ENCODE peak calls at places on chromosome 13, in nine cellular contexts. J is Caki2; E is activated CD4-positive, alpha-beta T cell treated with anti-CD3 and anti-CD28 coated beads, Interleukin-2, amount 10 ng/mL, durations not matched to agents 7 days and 5 days; G is fibroblast of mammary gland; H is NCI-H748 treated with DMSO at 0.1 percent for 48 hours; Z is transverse colon; C is foreskin fibroblast; K is stimulated activated effector memory CD8-positive, alpha-beta T cell treated with anti-CD3 and anti-CD28 coated beads, Interleukin-12 subunit alpha, Interleukin-12 subunit beta, amount 100 ng/mL, for 72 hours; X is naive thymus-derived CD4-positive, alpha-beta T cell. P is an unnamed sample.

GRCh38 chr13:60590775-60591174 is 193.8 kb downstream of the TDRD3 start:
- DNase-seq in J (no peak), E (no peak), G (peak), H (no peak), Z (no peak), C (no peak), K (no peak), X (no peak), P (no peak)

GRCh38 chr13:111552891-111553637 is 232.6 kb downstream of the TEX29 start:
- DNase-seq in J (no peak), E (no peak), G (no peak), H (no peak), Z (no peak), C (no peak), K (no peak), X (no peak), P (no peak)

GRCh38 chr13:50798923-50799322 is 44.6 kb downstream of the DLEU7 start:
- DNase-seq in J (no peak), E (no peak), G (peak), H (no peak), Z (no peak), C (peak), K (no peak), X (no peak), P (peak)

GRCh38 chr13:51235756-51236564 is 13.8 kb downstream of the FAM124A start:
- DNase-seq in J (no peak), E (no peak), G (no peak), H (no peak), Z (no peak), C (no peak), K (no peak), X (no peak), P (no peak)

GRCh38 chr13:112692104-112692503 is 2.3 kb downstream of the ATP11A start:
- DNase-seq in J (no peak), E (no peak), G (no peak), H (no peak), Z (no peak), C (no peak), K (no peak), X (no peak), P (no peak)

GRCh38 chr13:74767031-74767430 is 632.8 kb upstream of the KLF12 start:
- DNase-seq in J (no peak), E (no peak), G (peak), H (no peak), Z (no peak), C (peak), K (no peak), X (no peak), P (no peak)

GRCh38 chr13:45895880-45896279 is 44.3 kb upstream of the SIAH3 start:
- DNase-seq in J (no peak), E (no peak), G (no peak), H (no peak), Z (no peak), C (no peak), K (no peak), X (no peak), P (no peak)

GRCh38 chr13:108795841-108796240 is 166.4 kb downstream of the MYO16 start:
- DNase-seq in J (no peak), E (no peak), G (no peak), H (no peak), Z (no peak), C (no peak), K (no peak), X (no peak), P (no peak)

GRCh38 chr13:99217461-99218101 is 16.9 kb downstream of the UBAC2 start:
- DNase-seq in J (no peak), E (no peak), G (no peak), H (no peak), Z (no peak), C (no peak), K (no peak), X (no peak), P (no peak)

GRCh38 chr13:95301135-95301946 is at the start of gene ABCC4:
- DNase-seq in J (peak), E (peak), G (peak), H (peak), Z (peak), C (peak), K (peak), X (peak), P (peak)

GRCh38 chr13:67100723-67101122 is 129.4 kb downstream of the PCDH9 start:
- DNase-seq in J (no peak), E (no peak), G (no peak), H (no peak), Z (no peak), C (no peak), K (no peak), X (no peak), P (no peak)

GRCh38 chr13:87925006-87925405 is 253.8 kb downstream of the SLITRK5 start:
- DNase-seq in J (no peak), E (no peak), G (peak), H (no peak), Z (no peak), C (no peak), K (no peak), X (no peak), P (no peak)

GRCh38 chr13:79282976-79283375 is 123.1 kb downstream of the RBM26 start:
- DNase-seq in J (no peak), E (no peak), G (peak), H (no peak), Z (no peak), C (peak), K (no peak), X (no peak), P (no peak)

GRCh38 chr13:42039457-42039945 is 8.9 kb upstream of the DGKH start:
- DNase-seq in J (no peak), E (peak), G (no peak), H (peak), Z (no peak), C (no peak), K (no peak), X (no peak), P (no peak)

GRCh38 chr13:98834254-98834960 is 81.9 kb upstream of the SLC15A1 start:
- DNase-seq in J (no peak), E (no peak), G (no peak), H (no peak), Z (no peak), C (no peak), K (no peak), X (no peak), P (no peak)

GRCh38 chr13:94329754-94330551 is 149.5 kb downstream of the DCT start:
- DNase-seq in J (peak), E (no peak), G (peak), H (no peak), Z (no peak), C (peak), K (no peak), X (no peak), P (peak)

GRCh38 chr13:97113231-97114001 is 108.7 kb upstream of the MBNL2 start:
- DNase-seq in J (no peak), E (no peak), G (no peak), H (peak), Z (no peak), C (no peak), K (no peak), X (no peak), P (no peak)

GRCh38 chr13:29589234-29589633 is 6.3 kb downstream of the SLC7A1 start:
- DNase-seq in J (peak), E (no peak), G (peak), H (no peak), Z (no peak), C (peak), K (no peak), X (no peak), P (peak)

GRCh38 chr13:98960331-98961203 is 17.3 kb downstream of the DOCK9 start:
- DNase-seq in J (no peak), E (no peak), G (no peak), H (no peak), Z (no peak), C (no peak), K (no peak), X (no peak), P (no peak)

GRCh38 chr13:95564948-95565347 is 12.4 kb downstream of the CLDN10 start:
- DNase-seq in J (peak), E (no peak), G (peak), H (no peak), Z (no peak), C (peak), K (no peak), X (no peak), P (peak)

GRCh38 chr13:113176292-113176691 is 17.8 kb downstream of the PROZ start:
- DNase-seq in J (no peak), E (peak), G (no peak), H (no peak), Z (peak), C (no peak), K (no peak), X (no peak), P (no peak)